ENCODE peak calls at places on chromosomes 12 and 14, in nine cellular contexts. K, L, R, W, S, T, I, F and Y are unnamed samples.

GRCh38 chr14:37171678-37172023 is 755 bp downstream of the SLC25A21 start:
- DNase-seq in W (no peak), I (no peak), T (no peak), F (no peak), R (no peak), S (no peak), K (no peak), L (no peak), Y (no peak)

GRCh38 chr14:59126714-59127436 is 61.6 kb upstream of the DAAM1 start:
- DNase-seq in R (peak; percentile 44), K (peak; percentile 57), T (no peak), I (peak; percentile 68), S (no peak), L (no peak), F (no peak), W (peak; percentile 64), Y (no peak)

GRCh38 chr12:69484428-69484827 is 14.2 kb downstream of the FRS2 start:
- DNase-seq in L (no peak), F (no peak), W (no peak), S (no peak), K (no peak), I (no peak), R (no peak), T (no peak), Y (no peak)

GRCh38 chr12:113382206-113382605 is 21.5 kb downstream of the SDS start:
- DNase-seq in I (no peak), L (no peak), W (no peak), T (no peak), R (no peak), S (no peak), K (no peak), F (no peak), Y (no peak)

GRCh38 chr12:93571854-93572711 is at the start of gene SOCS2:
- DNase-seq in L (peak; percentile 31), W (peak; percentile 21), I (no peak), T (peak; percentile 58), R (peak; percentile 19), K (peak; percentile 71), S (peak; percentile 80), F (no peak), Y (peak; percentile 64)

GRCh38 chr14:88792572-88793258 is at the start of gene EML5:
- DNase-seq in S (peak; percentile 89), F (no peak), K (peak; percentile 93), R (peak; percentile 92), I (peak; percentile 63), L (peak; percentile 92), W (peak; percentile 73), T (peak; percentile 89), Y (peak; percentile 78)

GRCh38 chr12:100187857-100188519 is 12.6 kb upstream of the ACTR6 start:
- DNase-seq in L (no peak), K (no peak), S (no peak), I (no peak), W (no peak), T (no peak), F (no peak), R (no peak), Y (no peak)

GRCh38 chr12:124352839-124353238 is 57.9 kb downstream of the RFLNA start:
- DNase-seq in R (peak; percentile 62), L (peak; percentile 73), S (no peak), K (peak; percentile 86), W (no peak), T (peak; percentile 86), F (no peak), I (peak; percentile 62), Y (peak; percentile 27)

GRCh38 chr14:74595006-74595735 is 16.9 kb downstream of the LTBP2 start:
- DNase-seq in R (peak; percentile 35), W (peak; percentile 73), S (peak; percentile 87), I (no peak), L (no peak), T (peak; percentile 36), K (no peak), F (no peak), Y (no peak)

GRCh38 chr14:89417111-89417468 is at the start of gene FOXN3:
- DNase-seq in S (peak; percentile 97), F (no peak), T (peak; percentile 95), R (peak; percentile 95), L (peak; percentile 92), W (peak; percentile 86), K (peak; percentile 96), I (peak; percentile 87), Y (peak; percentile 93)

GRCh38 chr14:56989359-56989758 is 179.1 kb upstream of the OTX2 start:
- DNase-seq in K (no peak), R (no peak), F (no peak), I (no peak), T (no peak), L (no peak), W (no peak), S (no peak), Y (no peak)

GRCh38 chr12:100468126-100468525 is 5.5 kb upstream of the NR1H4 start:
- DNase-seq in R (no peak), I (no peak), S (no peak), L (no peak), T (no peak), K (no peak), F (no peak), W (no peak), Y (no peak)

GRCh38 chr14:78157855-78158436 is 12.2 kb upstream of the NRXN3 start:
- DNase-seq in K (no peak), W (peak; percentile 1), R (no peak), L (peak; percentile 28), S (no peak), F (no peak), I (no peak), T (no peak), Y (no peak)

GRCh38 chr12:1815814-1816729 is 4.3 kb upstream of the LRTM2 start:
- DNase-seq in L (no peak), S (no peak), K (no peak), I (no peak), F (no peak), W (no peak), R (no peak), T (no peak), Y (no peak)

GRCh38 chr14:74502236-74503019 is 8.9 kb downstream of the ISCA2 start:
- DNase-seq in F (peak; percentile 83), R (no peak), S (no peak), W (peak; percentile 45), T (no peak), I (peak; percentile 60), K (peak; percentile 54), L (no peak), Y (no peak)

GRCh38 chr14:51444381-51445000 is 204.4 kb downstream of the TMX1 start:
- DNase-seq in F (no peak), S (no peak), R (no peak), I (no peak), K (no peak), T (no peak), L (no peak), W (no peak), Y (no peak)

GRCh38 chr14:53744846-53745245 is 211.8 kb downstream of the BMP4 start:
- DNase-seq in I (no peak), K (no peak), S (no peak), W (no peak), T (no peak), R (no peak), L (no peak), F (no peak), Y (no peak)

GRCh38 chr14:53742226-53742607 is 214.4 kb downstream of the BMP4 start:
- DNase-seq in T (no peak), L (no peak), R (no peak), W (no peak), S (no peak), F (no peak), K (no peak), I (no peak), Y (no peak)

GRCh38 chr14:53740570-53740969 is 216.1 kb downstream of the BMP4 start:
- DNase-seq in S (no peak), I (no peak), L (no peak), T (no peak), F (no peak), R (no peak), K (no peak), W (no peak), Y (no peak)

GRCh38 chr14:53741379-53742225 is 215.0 kb downstream of the BMP4 start:
- DNase-seq in F (no peak), K (no peak), L (no peak), T (no peak), R (no peak), I (no peak), S (no peak), W (peak; percentile 32), Y (no peak)
- TF ChIP-seq POLR2A in F (no peak), K (no peak), L (no peak), T (no peak), R (no peak), I (no peak), S (no peak), W (no peak), Y (no peak)

GRCh38 chr12:49675137-49675536 is 32.1 kb downstream of the FMNL3 start:
- DNase-seq in W (no peak), K (no peak), R (no peak), T (no peak), F (no peak), S (no peak), L (no peak), I (no peak), Y (no peak)
- H3K4me1 ChIP-seq in W (peaks cover 37% of the 10 kb centered on the region), K (peaks cover 24% of the 10 kb centered on the region), R (peaks cover 32% of the 10 kb centered on the region), T (peaks cover 47% of the 10 kb centered on the region), F (peaks cover 57% of the 10 kb centered on the region), S (no peaks in the 10 kb centered on the region), L (peaks cover 56% of the 10 kb centered on the region), I (no peaks in the 10 kb centered on the region), Y (peaks cover 47% of the 10 kb centered on the region)

DNA sequence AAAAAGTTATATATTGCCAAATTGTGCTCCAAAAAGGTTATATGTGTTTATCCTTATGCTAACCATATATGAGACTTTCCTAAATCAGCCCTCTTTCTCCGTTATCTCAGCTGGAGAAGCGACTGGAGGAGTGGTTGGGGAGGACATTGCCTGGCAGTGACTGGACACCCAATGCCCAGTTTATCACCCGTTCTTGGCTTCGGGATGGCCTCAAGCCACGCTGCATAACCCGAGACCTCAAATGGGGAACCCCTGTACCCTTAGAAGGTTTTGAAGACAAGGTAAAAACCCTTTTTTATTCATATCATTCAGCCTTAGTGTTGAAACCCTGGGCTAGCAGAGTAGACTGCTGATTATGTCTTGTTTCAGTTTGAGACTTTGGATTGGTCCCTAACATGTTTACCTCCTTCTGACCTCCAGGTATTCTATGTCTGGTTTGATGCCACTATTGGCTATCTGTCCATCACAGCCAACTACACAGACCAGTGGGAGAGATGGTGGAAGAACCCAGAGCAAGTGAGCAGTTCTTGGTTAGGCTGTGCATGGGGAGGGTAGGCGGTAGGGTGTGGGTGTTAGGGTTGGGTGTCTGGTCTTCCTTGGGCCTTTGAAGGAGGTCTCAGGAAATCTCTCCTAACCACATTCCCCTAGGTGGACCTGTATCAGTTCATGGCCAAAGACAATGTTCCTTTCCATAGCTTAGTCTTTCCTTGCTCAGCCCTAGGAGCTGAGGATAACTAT is 8.6 kb downstream of the DDIT3 start:
- DNase-seq in L (no peak), W (no peak), R (no peak), T (no peak), K (no peak), F (no peak), I (no peak), S (no peak), Y (peak; percentile 11)
- TF ChIP-seq POLR2A in L (no peak), W (no peak), R (no peak), T (no peak), K (no peak), F (no peak), I (no peak), S (no peak), Y (no peak)

DNA sequence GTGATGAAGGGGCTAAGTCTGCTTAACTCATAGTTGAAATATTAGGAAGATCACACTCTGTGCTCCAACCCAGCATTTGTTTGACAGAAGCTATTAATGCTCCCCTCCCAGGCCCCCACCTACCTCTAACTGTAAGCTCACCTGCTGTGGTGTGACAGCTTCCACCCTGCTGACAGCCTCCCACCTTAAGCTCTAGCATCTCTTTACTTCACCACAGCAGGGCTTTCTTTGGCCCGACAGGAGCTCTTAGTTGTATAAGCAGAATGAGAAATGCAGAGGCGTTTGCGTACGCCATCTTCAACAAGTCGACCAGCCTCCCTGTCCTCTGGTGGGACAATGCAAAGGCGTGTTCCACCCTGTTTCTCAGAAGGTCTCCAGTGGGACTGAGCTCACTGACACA is 80.1 kb upstream of the OSBPL8 start:
- DNase-seq in T (no peak), K (no peak), W (no peak), F (no peak), I (no peak), S (no peak), L (no peak), R (no peak), Y (no peak)
- H3K4me1 ChIP-seq in T (no peaks in the 10 kb centered on the region), K (no peaks in the 10 kb centered on the region), W (peaks cover 11% of the 10 kb centered on the region), F (no peaks in the 10 kb centered on the region), I (peaks cover 13% of the 10 kb centered on the region), S (no peaks in the 10 kb centered on the region), L (no peaks in the 10 kb centered on the region), R (no peaks in the 10 kb centered on the region), Y (no peaks in the 10 kb centered on the region)